ENCODE peak calls at places on chromosome 10, in seven cellular contexts. C is GM13976; O is stimulated activated CD8-positive, alpha-beta memory T cell treated with anti-CD3 and anti-CD28 coated beads, Interleukin-7, amount 100 ng/mL, for 24 hours; Z is NCI-H1417; U is fibroblast of the conjunctiva; W is islet precursor cell; R is stimulated activated CD4-positive, alpha-beta T cell treated with anti-CD3 and anti-CD28 coated beads, Interleukin-1b, Interleukin-23, amount 100 ng/mL, for 24 hours. M is an unnamed sample.

GRCh38 chr10:123154943-123155505 is 822 bp downstream of the BUB3 start:
- DNase-seq in C (no peak), O (no peak), Z (no peak), U (no peak), W (peak), R (no peak), M (no peak)

GRCh38 chr10:10792681-10793080 is 225.0 kb upstream of the CELF2 start:
- DNase-seq in C (no peak), O (no peak), Z (no peak), U (peak), W (peak), R (no peak), M (no peak)

GRCh38 chr10:128744092-128744491 is 617.9 kb upstream of the MKI67 start:
- DNase-seq in C (no peak), O (no peak), Z (no peak), U (no peak), W (peak), R (no peak), M (no peak)

GRCh38 chr10:15141136-15142067 is 27.1 kb downstream of the NMT2 start:
- DNase-seq in C (peak), O (no peak), Z (no peak), U (no peak), W (no peak), R (no peak), M (peak)

GRCh38 chr10:80186364-80187012 is 18.8 kb downstream of the ANXA11 start:
- DNase-seq in C (no peak), O (no peak), Z (no peak), U (no peak), W (no peak), R (no peak), M (no peak)

GRCh38 chr10:120581496-120581895 is 124.5 kb downstream of the PLPP4 start:
- DNase-seq in C (no peak), O (no peak), Z (no peak), U (no peak), W (peak), R (no peak), M (no peak)

GRCh38 chr10:14396441-14397048 is 65.8 kb upstream of the FRMD4A start:
- DNase-seq in C (no peak), O (no peak), Z (no peak), U (peak), W (peak), R (no peak), M (no peak)

GRCh38 chr10:50224330-50224952 is 26.9 kb downstream of the ASAH2 start:
- DNase-seq in C (peak), O (no peak), Z (peak), U (peak), W (peak), R (no peak), M (peak)

GRCh38 chr10:36437367-36437766 is 688.0 kb upstream of the ANKRD30A start:
- DNase-seq in C (no peak), O (no peak), Z (no peak), U (no peak), W (no peak), R (no peak), M (no peak)

GRCh38 chr10:103679096-103679790 is 176.1 kb downstream of the SH3PXD2A start:
- DNase-seq in C (peak), O (no peak), Z (no peak), U (no peak), W (peak), R (no peak), M (peak)

GRCh38 chr10:53209941-53210611 is 437.5 kb upstream of the MBL2 start:
- DNase-seq in C (no peak), O (no peak), Z (peak), U (no peak), W (peak), R (no peak), M (no peak)

GRCh38 chr10:44830022-44830421 is 81.1 kb upstream of the TMEM72 start:
- DNase-seq in C (no peak), O (no peak), Z (no peak), U (no peak), W (no peak), R (no peak), M (no peak)

GRCh38 chr10:44995914-44996633 is 4.6 kb upstream of the ZNF22 start:
- DNase-seq in C (no peak), O (no peak), Z (no peak), U (peak), W (no peak), R (no peak), M (no peak)

GRCh38 chr10:100817268-100817839 is 72.0 kb downstream of the PAX2 start:
- DNase-seq in C (no peak), O (no peak), Z (no peak), U (no peak), W (peak), R (no peak), M (no peak)

GRCh38 chr10:123470570-123470969 is 195.6 kb upstream of the GPR26 start:
- DNase-seq in C (no peak), O (no peak), Z (peak), U (no peak), W (no peak), R (no peak), M (no peak)

GRCh38 chr10:102511562-102512274 is 7.9 kb downstream of the SUFU start:
- DNase-seq in C (peak), O (no peak), Z (no peak), U (no peak), W (no peak), R (no peak), M (peak)

GRCh38 chr10:72146559-72147323 is 58.4 kb upstream of the SPOCK2 start:
- DNase-seq in C (no peak), O (no peak), Z (no peak), U (no peak), W (no peak), R (no peak), M (no peak)

GRCh38 chr10:15352818-15353217 is 18.3 kb downstream of the FAM171A1 start:
- DNase-seq in C (no peak), O (no peak), Z (no peak), U (no peak), W (no peak), R (no peak), M (no peak)

M was measured in GM13977.